ENCODE peak calls at places on chromosomes 13 and 19, in ten cellular contexts. W is fibroblast of lung; D is CD8-positive, alpha-beta T cell; U is astrocyte; N is CD4-positive, alpha-beta memory T cell; Z is ovary; X is IMR-90; R is testis; P is right lobe of liver; B is stomach. V is an unnamed sample.

GRCh38 chr13:44578064-44578394 is 1.9 kb upstream of the TSC22D1 start:
- DNase-seq in W (peak; percentile 50), D (no peak), U (no peak), N (no peak), Z (no peak), X (no peak), R (no peak), P (no peak), B (peak; percentile 33), V (no peak)

GRCh38 chr19:17213334-17213733 is 1.8 kb upstream of the USE1 start:
- DNase-seq in W (no peak), D (no peak), U (no peak), N (no peak), Z (peak; percentile 26), X (no peak), R (no peak), P (no peak), B (no peak), V (no peak)

GRCh38 chr13:32419862-32420261 is 8.1 kb downstream of the N4BP2L1 start:
- DNase-seq in W (no peak), D (no peak), U (no peak), N (no peak), Z (no peak), X (no peak), R (no peak), P (no peak), B (no peak), V (no peak)

GRCh38 chr19:52992109-52993004 is 21.4 kb upstream of the ERVV-1 start:
- DNase-seq in W (no peak), D (no peak), U (no peak), N (no peak), Z (peak; percentile 47), X (no peak), R (peak; percentile 26), P (peak; percentile 26), B (peak; percentile 27), V (no peak)

GRCh38 chr13:25249001-25249543 is 38.2 kb downstream of the MTMR6 start:
- DNase-seq in W (peak; percentile 41), D (no peak), U (peak; percentile 28), N (no peak), Z (no peak), X (peak; percentile 43), R (no peak), P (no peak), B (no peak), V (no peak)

GRCh38 chr19:55495646-55496349 is 7.6 kb downstream of the SSC5D start:
- DNase-seq in W (no peak), D (no peak), U (no peak), N (no peak), Z (no peak), X (no peak), R (no peak), P (no peak), B (no peak), V (no peak)

GRCh38 chr13:44801990-44802389 is 187.3 kb downstream of the NUFIP1 start:
- DNase-seq in W (peak; percentile 92), D (no peak), U (peak; percentile 80), N (no peak), Z (no peak), X (peak; percentile 89), R (no peak), P (peak; percentile 20), B (peak; percentile 45), V (no peak)

GRCh38 chr13:20127563-20128458 is 33.0 kb downstream of the GJA3 start:
- DNase-seq in W (peak; percentile 51), D (peak; percentile 11), U (peak; percentile 47), N (peak; percentile 35), Z (peak; percentile 58), X (peak; percentile 16), R (peak; percentile 84), P (peak; percentile 81), B (peak; percentile 70), V (peak; percentile 26)

GRCh38 chr13:31631071-31631470 is 108.3 kb upstream of the RXFP2 start:
- DNase-seq in W (no peak), D (no peak), U (no peak), N (no peak), Z (no peak), X (no peak), R (no peak), P (no peak), B (no peak), V (no peak)

GRCh38 chr19:11461453-11461852 is 19.4 kb downstream of the ELAVL3 start:
- DNase-seq in W (no peak), D (no peak), U (no peak), N (no peak), Z (no peak), X (no peak), R (no peak), P (no peak), B (no peak), V (no peak)

GRCh38 chr19:51761696-51762095 is 716 bp downstream of the FPR2 start:
- DNase-seq in W (no peak), D (no peak), U (no peak), N (no peak), Z (no peak), X (no peak), R (no peak), P (no peak), B (no peak), V (no peak)

GRCh38 chr19:49538643-49539042 is 10.8 kb downstream of the RCN3 start:
- DNase-seq in W (no peak), D (no peak), U (no peak), N (no peak), Z (no peak), X (no peak), R (no peak), P (no peak), B (no peak), V (no peak)
- H3K27ac ChIP-seq in W (no peak overlapping the region), D (no peak overlapping the region), U (no peak overlapping the region), N (no peak overlapping the region), Z (no peak overlapping the region), X (no peak overlapping the region), R (no peak overlapping the region), P (no peak overlapping the region), B (no peak overlapping the region), V (no peak overlapping the region)

DNA sequence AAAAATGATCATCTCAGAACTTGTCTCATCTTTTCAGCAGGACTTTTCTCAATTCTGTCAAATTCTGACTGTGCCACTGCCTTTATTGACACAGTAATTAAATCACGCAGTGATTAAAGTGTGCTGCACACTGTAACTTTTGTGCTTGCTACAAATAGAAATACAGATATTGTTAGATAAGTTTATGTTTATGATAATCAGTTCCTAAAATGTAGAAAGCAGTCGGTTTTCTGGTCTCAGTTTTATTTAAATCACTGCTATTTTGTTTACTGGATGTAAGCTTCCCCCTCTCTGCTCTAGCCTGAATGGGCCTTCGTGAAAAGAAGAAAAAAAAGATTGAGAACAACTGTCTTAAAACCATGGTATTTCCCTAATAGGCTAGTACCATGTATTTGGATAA is 258.8 kb upstream of the STARD13 start:
- DNase-seq in W (no peak), D (no peak), U (no peak), N (no peak), Z (no peak), X (no peak), R (no peak), P (no peak), B (no peak), V (no peak)
- H3K4me1 ChIP-seq in W (peaks cover 3% of the 10 kb centered on the region), D (peaks cover 28% of the 10 kb centered on the region), U (peaks cover 19% of the 10 kb centered on the region), N (peaks cover 43% of the 10 kb centered on the region), Z (peaks cover 3% of the 10 kb centered on the region), X (peaks cover 5% of the 10 kb centered on the region), R (peaks cover 19% of the 10 kb centered on the region), P (no peaks in the 10 kb centered on the region), B (peaks cover 25% of the 10 kb centered on the region), V (peaks cover 38% of the 10 kb centered on the region)

GRCh38 chr19:15381429-15381828 is 1.8 kb upstream of the AKAP8 start:
- DNase-seq in W (no peak), D (no peak), U (no peak), N (no peak), Z (no peak), X (no peak), R (no peak), P (no peak), B (no peak), V (no peak)
- H3K4me3 ChIP-seq in W (no peak overlapping the region), D (no peak overlapping the region), U (no peak overlapping the region), N (no peak overlapping the region), Z (no peak overlapping the region), X (no peak overlapping the region), R (no peak overlapping the region), P (no peak overlapping the region), B (no peak overlapping the region), V (no peak overlapping the region)

DNA sequence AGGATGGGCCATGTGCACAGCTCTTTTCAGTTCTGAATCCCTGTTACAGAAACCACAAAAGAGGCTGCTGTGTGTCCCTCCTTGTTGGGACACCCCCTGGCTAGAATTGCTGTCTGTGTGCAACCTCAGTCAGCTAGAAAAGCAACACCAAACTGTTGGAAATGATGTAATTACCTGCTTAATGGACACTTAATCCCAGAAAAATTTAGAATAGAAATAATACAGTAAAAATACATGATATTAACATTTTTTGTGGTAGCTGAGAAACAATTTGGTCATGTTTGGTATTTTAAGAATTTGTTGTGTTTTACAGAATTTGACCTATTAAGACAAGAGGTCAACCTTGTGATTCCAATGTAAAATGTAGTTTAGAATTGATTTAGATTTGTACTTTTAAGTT is 46.8 kb downstream of the FAM124A start:
- DNase-seq in W (peak; percentile 38), D (no peak), U (peak; percentile 49), N (no peak), Z (no peak), X (peak; percentile 26), R (no peak), P (no peak), B (no peak), V (no peak)
- H3K27ac ChIP-seq in W (no peak overlapping the region), D (no peak overlapping the region), U (no peak overlapping the region), N (no peak overlapping the region), Z (no peak overlapping the region), X (peak overlapping the region; percentile 28), R (no peak overlapping the region), P (no peak overlapping the region), B (no peak overlapping the region), V (no peak overlapping the region)